ENCODE peak calls at places on chromosome 15, in six cellular contexts. Z is mesendoderm, N is neuronal stem cell, Y is H9, D is mesenchymal stem cell, C is trophoblast cell. S is an unnamed sample.

GRCh38 chr15:90266061-90266431 is 574 bp downstream of the NGRN start:
- DNase-seq in Z (peak; percentile 82), N (no peak), Y (no peak), D (no peak), C (peak; percentile 53), S (peak; percentile 4)

GRCh38 chr15:30984542-30984941 is 6.9 kb downstream of the MTMR10 start:
- DNase-seq in Z (no peak), N (no peak), Y (no peak), D (no peak), C (peak; percentile 53), S (no peak)

GRCh38 chr15:49464513-49464912 is 41.5 kb downstream of the FGF7 start:
- DNase-seq in Z (no peak), N (no peak), Y (no peak), D (no peak), C (no peak), S (no peak)

GRCh38 chr15:60964527-60964926 is 264.6 kb downstream of the RORA start:
- DNase-seq in Z (peak; percentile 44), N (no peak), Y (peak; percentile 37), D (no peak), C (no peak), S (no peak)

GRCh38 chr15:32730677-32731654 is 13.2 kb downstream of the GREM1 start:
- DNase-seq in Z (peak; percentile 84), N (peak; percentile 12), Y (peak; percentile 89), D (no peak), C (peak; percentile 64), S (no peak)

GRCh38 chr15:70421197-70421482 is 323.4 kb upstream of the TLE3 start:
- DNase-seq in Z (no peak), N (no peak), Y (no peak), D (no peak), C (no peak), S (no peak)

GRCh38 chr15:23869391-23869790 is 182.3 kb upstream of the NDN start:
- DNase-seq in Z (peak; percentile 90), N (peak; percentile 42), Y (peak; percentile 89), D (peak; percentile 3), C (no peak), S (no peak)

GRCh38 chr15:40793216-40793989 is 13.5 kb upstream of the ZFYVE19 start:
- DNase-seq in Z (no peak), N (no peak), Y (no peak), D (peak; percentile 89), C (peak; percentile 35), S (peak; percentile 98)

GRCh38 chr15:64911317-64912186 is at the start of gene ANKDD1A:
- DNase-seq in Z (peak; percentile 77), N (peak; percentile 64), Y (peak; percentile 88), D (peak; percentile 58), C (peak; percentile 69), S (peak; percentile 27)

GRCh38 chr15:65945616-65946015 is 76.3 kb downstream of the RAB11A start:
- DNase-seq in Z (peak; percentile 30), N (no peak), Y (peak; percentile 51), D (no peak), C (no peak), S (no peak)

GRCh38 chr15:78937132-78937739 is 7.6 kb downstream of the CTSH start:
- DNase-seq in Z (no peak), N (no peak), Y (no peak), D (no peak), C (no peak), S (no peak)
- H3K4ac ChIP-seq in Z (no peak overlapping the region), N (no peak overlapping the region), Y (no peak overlapping the region), D (no peak overlapping the region), C (no peak overlapping the region), S (no peak overlapping the region)

GRCh38 chr15:82536409-82537350 is 3.6 kb downstream of the RPS17 start:
- DNase-seq in Z (no peak), N (no peak), Y (peak; percentile 33), D (no peak), C (no peak), S (no peak)
- H3K4ac ChIP-seq in Z (no peak overlapping the region), N (no peak overlapping the region), Y (no peak overlapping the region), D (no peak overlapping the region), C (no peak overlapping the region), S (no peak overlapping the region)

GRCh38 chr15:73375012-73375411 is 6.3 kb upstream of the HCN4 start:
- DNase-seq in Z (no peak), N (no peak), Y (no peak), D (no peak), C (no peak), S (no peak)
- H3K4ac ChIP-seq in Z (no peak overlapping the region), N (no peak overlapping the region), Y (no peak overlapping the region), D (no peak overlapping the region), C (no peak overlapping the region), S (no peak overlapping the region)

DNA sequence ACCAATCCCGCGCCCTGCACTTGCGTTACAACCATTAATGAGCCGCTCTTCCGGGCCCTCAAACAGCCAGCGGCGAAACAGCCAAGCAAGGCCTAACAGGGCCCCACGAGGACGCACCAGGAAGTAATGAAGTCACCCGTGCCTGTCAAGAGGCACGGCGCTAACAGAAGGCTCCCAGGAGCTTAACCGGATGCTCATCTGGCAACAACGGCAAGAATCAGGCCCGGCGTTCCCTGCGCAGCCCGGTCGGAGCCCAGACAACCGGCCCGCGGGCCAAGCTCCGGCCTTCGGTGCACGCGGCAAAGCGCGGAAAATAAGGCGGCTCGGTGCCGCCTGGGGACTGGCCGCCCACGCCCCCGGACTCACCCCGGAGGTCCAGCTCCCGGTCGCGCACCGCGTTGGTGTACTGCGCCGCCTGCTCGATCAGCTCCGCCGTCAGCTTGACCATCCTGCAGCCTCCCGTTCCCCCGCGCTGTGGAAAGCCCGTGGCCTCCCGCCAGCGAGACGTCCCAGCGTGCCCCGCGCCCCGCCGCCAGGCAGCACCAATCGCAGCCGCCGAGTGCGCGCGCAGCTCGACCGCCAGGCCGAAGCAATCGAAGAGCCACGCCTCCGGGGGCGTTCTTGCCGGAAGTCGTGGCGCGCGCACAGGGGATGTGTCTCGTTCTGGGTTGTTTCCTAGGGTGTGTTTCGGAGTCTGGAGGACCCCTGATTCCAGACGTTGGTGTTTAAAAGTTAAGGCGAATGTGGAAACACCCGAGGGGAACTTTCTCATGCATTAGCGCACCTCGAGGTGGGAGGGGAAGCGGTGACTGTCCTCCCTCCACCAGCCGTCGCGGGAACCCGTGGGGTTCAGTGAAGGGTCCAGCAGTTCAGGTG is at the start of gene SNRPA1:
- DNase-seq in Z (peak; percentile 95), N (peak; percentile 91), Y (peak; percentile 95), D (peak; percentile 94), C (peak; percentile 98), S (peak; percentile 94)
- H3K4ac ChIP-seq in Z (no peak within 1 kb of the TSS), N (no peak within 1 kb of the TSS), Y (no peak within 1 kb of the TSS), D (peak within 1 kb of the TSS; percentile 90), C (peak within 1 kb of the TSS; percentile 73), S (peak within 1 kb of the TSS; percentile 91)

S was measured in IMR-90.